ENCODE peak calls at places on chromosomes 16 and 17, in five cellular contexts. One of them, this sample, is unnamed.

GRCh38 chr17:30091771-30092170 is 24.8 kb upstream of the NSRP1 start:
- DNase-seq in AG04450: no peak
- DNase-seq in DND-41: no peak
- DNase-seq in ascending aorta: no peak
- DNase-seq in prostate gland: no peak
- DNase-seq in this sample: no peak

GRCh38 chr16:57568173-57568678 is 25.8 kb downstream of the ADGRG5 start:
- DNase-seq in AG04450: no peak
- DNase-seq in DND-41: no peak
- DNase-seq in ascending aorta: no peak
- DNase-seq in prostate gland: no peak
- DNase-seq in this sample: no peak

GRCh38 chr17:58231644-58232043 is 6.7 kb upstream of the LPO start:
- DNase-seq in AG04450: no peak
- DNase-seq in DND-41: no peak
- DNase-seq in ascending aorta: no peak
- DNase-seq in prostate gland: no peak
- DNase-seq in this sample: no peak

GRCh38 chr16:22912654-22913053 is 98.7 kb downstream of the HS3ST2 start:
- DNase-seq in AG04450: no peak
- DNase-seq in DND-41: no peak
- DNase-seq in ascending aorta: no peak
- DNase-seq in prostate gland: no peak
- DNase-seq in this sample: no peak

GRCh38 chr17:27089929-27090247 is 204.0 kb upstream of the WSB1 start:
- DNase-seq in AG04450: no peak
- DNase-seq in DND-41: no peak
- DNase-seq in ascending aorta: no peak
- DNase-seq in prostate gland: no peak
- DNase-seq in this sample: no peak

GRCh38 chr17:75540923-75541503 is 15.5 kb downstream of the LLGL2 start:
- DNase-seq in AG04450: no peak
- DNase-seq in DND-41: no peak
- DNase-seq in ascending aorta: no peak
- DNase-seq in prostate gland: no peak
- DNase-seq in this sample: no peak

GRCh38 chr16:87223656-87224248 is 93.4 kb downstream of the C16orf95 start:
- DNase-seq in AG04450: no peak
- DNase-seq in DND-41: no peak
- DNase-seq in ascending aorta: no peak
- DNase-seq in prostate gland: no peak
- DNase-seq in this sample: no peak

GRCh38 chr16:89357055-89357454 is 133.3 kb downstream of the ANKRD11 start:
- DNase-seq in AG04450: no peak
- DNase-seq in DND-41: no peak
- DNase-seq in ascending aorta: no peak
- DNase-seq in prostate gland: no peak
- DNase-seq in this sample: peak; percentile 39

GRCh38 chr17:78759203-78759968 is 22.7 kb downstream of the CYTH1 start:
- DNase-seq in AG04450: no peak
- DNase-seq in DND-41: peak; percentile 83
- DNase-seq in ascending aorta: no peak
- DNase-seq in prostate gland: peak; percentile 58
- DNase-seq in this sample: no peak

GRCh38 chr17:41691031-41691777 is 2.5 kb downstream of the EIF1 start:
- DNase-seq in AG04450: no peak
- DNase-seq in DND-41: no peak
- DNase-seq in ascending aorta: no peak
- DNase-seq in prostate gland: no peak
- DNase-seq in this sample: no peak

GRCh38 chr17:45160505-45161287 is 979 bp upstream of the HEXIM2 start:
- DNase-seq in AG04450: no peak
- DNase-seq in DND-41: peak; percentile 73
- DNase-seq in ascending aorta: peak; percentile 83
- DNase-seq in prostate gland: peak; percentile 59
- DNase-seq in this sample: peak; percentile 94

GRCh38 chr17:15659663-15660062 is 24.4 kb downstream of the TRIM16 start:
- DNase-seq in AG04450: no peak
- DNase-seq in DND-41: no peak
- DNase-seq in ascending aorta: no peak
- DNase-seq in prostate gland: no peak
- DNase-seq in this sample: peak; percentile 63

GRCh38 chr16:87172632-87173031 is 144.6 kb downstream of the C16orf95 start:
- DNase-seq in AG04450: no peak
- DNase-seq in DND-41: no peak
- DNase-seq in ascending aorta: no peak
- DNase-seq in prostate gland: no peak
- DNase-seq in this sample: no peak

GRCh38 chr16:79437764-79438728 is 162.5 kb downstream of the MAF start:
- DNase-seq in AG04450: no peak
- DNase-seq in DND-41: no peak
- DNase-seq in ascending aorta: no peak
- DNase-seq in prostate gland: no peak
- DNase-seq in this sample: no peak

GRCh38 chr16:31460582-31461002 is 1.3 kb downstream of the ARMC5 start:
- DNase-seq in AG04450: peak; percentile 32
- DNase-seq in DND-41: peak; percentile 44
- DNase-seq in ascending aorta: peak; percentile 60
- DNase-seq in prostate gland: no peak
- DNase-seq in this sample: no peak

GRCh38 chr17:57902800-57903759 is 52.1 kb downstream of the CUEDC1 start:
- DNase-seq in AG04450: no peak
- DNase-seq in DND-41: no peak
- DNase-seq in ascending aorta: peak; percentile 95
- DNase-seq in prostate gland: peak; percentile 91
- DNase-seq in this sample: peak; percentile 92

GRCh38 chr17:73017653-73018052 is 74.8 kb downstream of the SLC39A11 start:
- DNase-seq in AG04450: peak; percentile 41
- DNase-seq in DND-41: no peak
- DNase-seq in ascending aorta: no peak
- DNase-seq in prostate gland: no peak
- DNase-seq in this sample: no peak

GRCh38 chr16:89602273-89602951 is 11.0 kb upstream of the DPEP1 start:
- DNase-seq in AG04450: peak; percentile 72
- DNase-seq in DND-41: peak; percentile 67
- DNase-seq in ascending aorta: no peak
- DNase-seq in prostate gland: no peak
- DNase-seq in this sample: no peak

GRCh38 chr17:79160980-79161621 is 86.5 kb downstream of the ENGASE start:
- DNase-seq in AG04450: no peak
- DNase-seq in DND-41: peak; percentile 24
- DNase-seq in ascending aorta: no peak
- DNase-seq in prostate gland: no peak
- DNase-seq in this sample: no peak

GRCh38 chr16:66741131-66741900 is 10.1 kb downstream of the DYNC1LI2 start:
- DNase-seq in AG04450: peak; percentile 61
- DNase-seq in DND-41: no peak
- DNase-seq in ascending aorta: peak; percentile 96
- DNase-seq in prostate gland: peak; percentile 91
- DNase-seq in this sample: no peak

GRCh38 chr16:68251812-68252211 is 6.6 kb downstream of the PLA2G15 start:
- DNase-seq in AG04450: no peak
- DNase-seq in DND-41: no peak
- DNase-seq in ascending aorta: no peak
- DNase-seq in prostate gland: no peak
- DNase-seq in this sample: no peak

GRCh38 chr16:49703494-49703893 is 152.4 kb downstream of the ZNF423 start:
- DNase-seq in AG04450: no peak
- DNase-seq in DND-41: no peak
- DNase-seq in ascending aorta: no peak
- DNase-seq in prostate gland: no peak
- DNase-seq in this sample: no peak

GRCh38 chr17:1787301-1787902 is 25.5 kb downstream of the SERPINF1 start:
- DNase-seq in AG04450: peak; percentile 77
- DNase-seq in DND-41: no peak
- DNase-seq in ascending aorta: peak; percentile 93
- DNase-seq in prostate gland: peak; percentile 60
- DNase-seq in this sample: no peak

GRCh38 chr16:67165121-67166034 is 833 bp downstream of the HSF4 start:
- DNase-seq in AG04450: no peak
- DNase-seq in DND-41: no peak
- DNase-seq in ascending aorta: no peak
- DNase-seq in prostate gland: no peak
- DNase-seq in this sample: no peak

GRCh38 chr17:21815352-21816063 is 123.2 kb downstream of the KCNJ18 start:
- DNase-seq in AG04450: no peak
- DNase-seq in DND-41: no peak
- DNase-seq in ascending aorta: no peak
- DNase-seq in prostate gland: no peak
- DNase-seq in this sample: no peak

GRCh38 chr16:68234188-68235104 is 1.5 kb downstream of the ESRP2 start:
- DNase-seq in AG04450: no peak
- DNase-seq in DND-41: no peak
- DNase-seq in ascending aorta: peak; percentile 66
- DNase-seq in prostate gland: peak; percentile 79
- DNase-seq in this sample: peak; percentile 96

GRCh38 chr17:75877752-75878173 is 618 bp downstream of the TRIM47 start:
- DNase-seq in AG04450: no peak
- DNase-seq in DND-41: peak; percentile 32
- DNase-seq in ascending aorta: peak; percentile 86
- DNase-seq in prostate gland: peak; percentile 58
- DNase-seq in this sample: peak; percentile 88

GRCh38 chr17:8173056-8173870 is 2.9 kb downstream of the TMEM107 start:
- DNase-seq in AG04450: peak; percentile 96
- DNase-seq in DND-41: peak; percentile 88
- DNase-seq in ascending aorta: peak; percentile 93
- DNase-seq in prostate gland: peak; percentile 88
- DNase-seq in this sample: peak; percentile 83

GRCh38 chr17:8176998-8177731 is 985 bp upstream of the TMEM107 start:
- DNase-seq in AG04450: no peak
- DNase-seq in DND-41: no peak
- DNase-seq in ascending aorta: no peak
- DNase-seq in prostate gland: no peak
- DNase-seq in this sample: peak; percentile 47

GRCh38 chr17:8173871-8174322 is 2.3 kb downstream of the TMEM107 start:
- DNase-seq in AG04450: no peak
- DNase-seq in DND-41: no peak
- DNase-seq in ascending aorta: no peak
- DNase-seq in prostate gland: no peak
- DNase-seq in this sample: no peak

GRCh38 chr17:8175795-8176196 is 384 bp downstream of the TMEM107 start:
- DNase-seq in AG04450: no peak
- DNase-seq in DND-41: peak; percentile 30
- DNase-seq in ascending aorta: no peak
- DNase-seq in prostate gland: no peak
- DNase-seq in this sample: no peak

GRCh38 chr17:8176197-8176940 is at the start of gene TMEM107:
- DNase-seq in AG04450: no peak
- DNase-seq in DND-41: peak; percentile 91
- DNase-seq in ascending aorta: peak; percentile 94
- DNase-seq in prostate gland: peak; percentile 89
- DNase-seq in this sample: peak; percentile 83
- H3K4me3 ChIP-seq in AG04450: peak within 1 kb of the TSS; percentile 75
- H3K4me3 ChIP-seq in DND-41: peak within 1 kb of the TSS; percentile 78
- H3K4me3 ChIP-seq in ascending aorta: peak within 1 kb of the TSS; percentile 71
- H3K4me3 ChIP-seq in prostate gland: peak within 1 kb of the TSS; percentile 51
- H3K4me3 ChIP-seq in this sample: peak within 1 kb of the TSS; percentile 39

GRCh38 chr17:81342062-81342699 is 47.1 kb upstream of the SLC38A10 start:
- DNase-seq in AG04450: no peak
- DNase-seq in DND-41: no peak
- DNase-seq in ascending aorta: no peak
- DNase-seq in prostate gland: no peak
- DNase-seq in this sample: no peak

GRCh38 chr17:81341347-81342061 is 46.4 kb upstream of the SLC38A10 start:
- DNase-seq in AG04450: no peak
- DNase-seq in DND-41: no peak
- DNase-seq in ascending aorta: no peak
- DNase-seq in prostate gland: no peak
- DNase-seq in this sample: no peak

GRCh38 chr17:81339502-81340296 is 44.6 kb upstream of the SLC38A10 start:
- DNase-seq in AG04450: no peak
- DNase-seq in DND-41: no peak
- DNase-seq in ascending aorta: no peak
- DNase-seq in prostate gland: no peak
- DNase-seq in this sample: peak; percentile 95

GRCh38 chr17:81339180-81339501 is 44.0 kb upstream of the SLC38A10 start:
- DNase-seq in AG04450: no peak
- DNase-seq in DND-41: no peak
- DNase-seq in ascending aorta: no peak
- DNase-seq in prostate gland: no peak
- DNase-seq in this sample: peak; percentile 82

GRCh38 chr17:81340606-81341346 is 45.7 kb upstream of the SLC38A10 start:
- DNase-seq in AG04450: no peak
- DNase-seq in DND-41: no peak
- DNase-seq in ascending aorta: no peak
- DNase-seq in prostate gland: no peak
- DNase-seq in this sample: peak; percentile 61
- H3K4me3 ChIP-seq in AG04450: peak overlapping the region; percentile 97
- H3K4me3 ChIP-seq in DND-41: no peak overlapping the region
- H3K4me3 ChIP-seq in ascending aorta: peak overlapping the region; percentile 83
- H3K4me3 ChIP-seq in prostate gland: peak overlapping the region; percentile 90
- H3K4me3 ChIP-seq in this sample: peak overlapping the region; percentile 91

DNA sequence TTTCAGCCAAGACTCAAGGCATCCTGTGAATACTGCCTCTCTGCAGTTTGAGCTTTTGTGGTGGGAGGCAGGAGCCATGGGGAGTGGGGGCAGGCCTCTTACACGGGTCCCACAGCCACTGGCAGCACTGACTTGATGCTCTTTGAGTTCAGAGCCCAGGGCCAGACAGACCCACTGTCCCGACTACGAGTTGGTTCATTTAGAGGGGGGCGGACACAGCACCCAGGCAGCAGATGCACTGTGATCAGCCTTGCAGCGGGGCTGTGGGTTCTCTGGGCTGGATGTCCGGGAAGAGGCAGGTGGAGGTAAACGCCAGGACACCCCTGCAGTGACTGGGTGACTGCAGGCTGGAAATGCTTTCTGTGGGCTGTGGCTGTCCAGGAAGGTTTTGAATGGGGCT is 237.1 kb downstream of the SEC14L1 start:
- DNase-seq in AG04450: no peak
- DNase-seq in DND-41: no peak
- DNase-seq in ascending aorta: no peak
- DNase-seq in prostate gland: no peak
- DNase-seq in this sample: no peak
- H3K4me3 ChIP-seq in AG04450: peak overlapping the region; percentile 91
- H3K4me3 ChIP-seq in DND-41: no peak overlapping the region
- H3K4me3 ChIP-seq in ascending aorta: peak overlapping the region; percentile 4
- H3K4me3 ChIP-seq in prostate gland: no peak overlapping the region
- H3K4me3 ChIP-seq in this sample: no peak overlapping the region

GRCh38 chr17:48530208-48530886 is 464 bp downstream of the HOXB1 start:
- DNase-seq in AG04450: no peak
- DNase-seq in DND-41: no peak
- DNase-seq in ascending aorta: no peak
- DNase-seq in prostate gland: no peak
- DNase-seq in this sample: no peak

GRCh38 chr17:48528153-48528912 is 2.5 kb downstream of the HOXB1 start:
- DNase-seq in AG04450: no peak
- DNase-seq in DND-41: no peak
- DNase-seq in ascending aorta: no peak
- DNase-seq in prostate gland: no peak
- DNase-seq in this sample: no peak

GRCh38 chr17:48529191-48529979 is 1.4 kb downstream of the HOXB1 start:
- DNase-seq in AG04450: no peak
- DNase-seq in DND-41: no peak
- DNase-seq in ascending aorta: no peak
- DNase-seq in prostate gland: no peak
- DNase-seq in this sample: no peak

GRCh38 chr17:48532261-48532660 is 1.4 kb upstream of the HOXB1 start:
- DNase-seq in AG04450: no peak
- DNase-seq in DND-41: no peak
- DNase-seq in ascending aorta: no peak
- DNase-seq in prostate gland: no peak
- DNase-seq in this sample: peak; percentile 76

GRCh38 chr17:48530887-48531272 is at the start of gene HOXB1:
- DNase-seq in AG04450: no peak
- DNase-seq in DND-41: no peak
- DNase-seq in ascending aorta: no peak
- DNase-seq in prostate gland: no peak
- DNase-seq in this sample: no peak
- H3K4me3 ChIP-seq in AG04450: no peak within 1 kb of the TSS
- H3K4me3 ChIP-seq in DND-41: no peak within 1 kb of the TSS
- H3K4me3 ChIP-seq in ascending aorta: no peak within 1 kb of the TSS
- H3K4me3 ChIP-seq in prostate gland: no peak within 1 kb of the TSS
- H3K4me3 ChIP-seq in this sample: no peak within 1 kb of the TSS

This sample was measured in Caco-2.